ENCODE peak calls at places on chromosomes 3 and 15, in four cellular contexts. One of them, this sample, is unnamed.

GRCh38 chr15:78077053-78077859 is at the start of gene TBC1D2B:
- DNase-seq in mesendoderm: peak
- DNase-seq in effector CD4-positive, alpha-beta T cell: peak
- DNase-seq in RPMI8226: peak
- DNase-seq in this sample: peak

GRCh38 chr3:168248383-168249047 is 152.8 kb upstream of the GOLIM4 start:
- DNase-seq in RPMI8226: peak
- DNase-seq in mesendoderm: peak
- DNase-seq in effector CD4-positive, alpha-beta T cell: no peak
- DNase-seq in this sample: peak

GRCh38 chr3:116048991-116049390 is 396.3 kb downstream of the LSAMP start:
- DNase-seq in effector CD4-positive, alpha-beta T cell: no peak
- DNase-seq in mesendoderm: no peak
- DNase-seq in RPMI8226: no peak
- DNase-seq in this sample: no peak

GRCh38 chr3:15756505-15756904 is 41.3 kb downstream of the ANKRD28 start:
- DNase-seq in RPMI8226: no peak
- DNase-seq in mesendoderm: no peak
- DNase-seq in effector CD4-positive, alpha-beta T cell: no peak
- DNase-seq in this sample: peak

GRCh38 chr15:44381223-44381622 is 46.2 kb upstream of the CTDSPL2 start:
- DNase-seq in effector CD4-positive, alpha-beta T cell: no peak
- DNase-seq in RPMI8226: no peak
- DNase-seq in mesendoderm: no peak
- DNase-seq in this sample: no peak

GRCh38 chr3:134640872-134641470 is 9.9 kb downstream of the KY start:
- DNase-seq in effector CD4-positive, alpha-beta T cell: no peak
- DNase-seq in RPMI8226: peak
- DNase-seq in mesendoderm: peak
- DNase-seq in this sample: peak

GRCh38 chr3:141191097-141191749 is 40.4 kb upstream of the PXYLP1 start:
- DNase-seq in RPMI8226: no peak
- DNase-seq in effector CD4-positive, alpha-beta T cell: no peak
- DNase-seq in mesendoderm: no peak
- DNase-seq in this sample: no peak

GRCh38 chr3:53170325-53171108 is 9.5 kb downstream of the PRKCD start:
- DNase-seq in mesendoderm: no peak
- DNase-seq in effector CD4-positive, alpha-beta T cell: no peak
- DNase-seq in RPMI8226: peak
- DNase-seq in this sample: no peak

GRCh38 chr3:151016421-151016820 is 43.9 kb upstream of the CLRN1 start:
- DNase-seq in RPMI8226: no peak
- DNase-seq in mesendoderm: no peak
- DNase-seq in effector CD4-positive, alpha-beta T cell: no peak
- DNase-seq in this sample: no peak

GRCh38 chr3:27545061-27545460 is 60.9 kb upstream of the SLC4A7 start:
- DNase-seq in effector CD4-positive, alpha-beta T cell: no peak
- DNase-seq in mesendoderm: no peak
- DNase-seq in RPMI8226: no peak
- DNase-seq in this sample: no peak

GRCh38 chr3:5013021-5013906 is 34.0 kb downstream of the BHLHE40 start:
- DNase-seq in effector CD4-positive, alpha-beta T cell: no peak
- DNase-seq in mesendoderm: peak
- DNase-seq in RPMI8226: no peak
- DNase-seq in this sample: peak

GRCh38 chr15:46682969-46683791 is 1034.1 kb upstream of the SEMA6D start:
- DNase-seq in mesendoderm: no peak
- DNase-seq in RPMI8226: peak
- DNase-seq in effector CD4-positive, alpha-beta T cell: no peak
- DNase-seq in this sample: no peak

GRCh38 chr15:48414015-48414414 is 82.8 kb downstream of the DUT start:
- DNase-seq in mesendoderm: no peak
- DNase-seq in effector CD4-positive, alpha-beta T cell: no peak
- DNase-seq in RPMI8226: no peak
- DNase-seq in this sample: no peak

GRCh38 chr3:182436547-182436946 is 356.8 kb upstream of the ATP11B start:
- DNase-seq in effector CD4-positive, alpha-beta T cell: no peak
- DNase-seq in mesendoderm: no peak
- DNase-seq in RPMI8226: no peak
- DNase-seq in this sample: no peak

GRCh38 chr15:85380860-85381535 is 595 bp downstream of the AKAP13 start:
- DNase-seq in RPMI8226: peak
- DNase-seq in effector CD4-positive, alpha-beta T cell: peak
- DNase-seq in mesendoderm: no peak
- DNase-seq in this sample: no peak